ENCODE peak calls at places on chromosomes 7 and 10, in four cellular contexts. K, R, M and B are unnamed samples.

GRCh38 chr7:141585592-141586510 is 34.6 kb downstream of the AGK start:
- DNase-seq in K (peak), R (no peak), M (no peak), B (peak)

GRCh38 chr7:20199015-20199737 is 18.0 kb downstream of the MACC1 start:
- DNase-seq in K (peak), R (no peak), M (peak), B (no peak)

GRCh38 chr7:68938151-68938550 is 660.1 kb upstream of the AUTS2 start:
- DNase-seq in K (no peak), R (no peak), M (no peak), B (no peak)

GRCh38 chr10:132636358-132636757 is 98.8 kb downstream of the INPP5A start:
- DNase-seq in K (no peak), R (no peak), M (no peak), B (no peak)

GRCh38 chr10:82813856-82814255 is 938.9 kb downstream of the NRG3 start:
- DNase-seq in K (no peak), R (no peak), M (no peak), B (peak)

GRCh38 chr10:87845624-87846377 is 17.5 kb downstream of the KLLN start:
- DNase-seq in K (peak), R (no peak), M (no peak), B (no peak)

GRCh38 chr7:47596502-47597202 is 14.7 kb upstream of the TNS3 start:
- DNase-seq in K (peak), R (no peak), M (no peak), B (peak)

GRCh38 chr10:132712698-132713232 is 73.2 kb downstream of the NKX6-2 start:
- DNase-seq in K (no peak), R (no peak), M (no peak), B (no peak)

GRCh38 chr10:75099952-75100763 is 11.3 kb upstream of the SAMD8 start:
- DNase-seq in K (peak), R (peak), M (peak), B (peak)

GRCh38 chr7:157292770-157293412 is 43.9 kb upstream of the DNAJB6 start:
- DNase-seq in K (peak), R (no peak), M (peak), B (no peak)

DNA sequence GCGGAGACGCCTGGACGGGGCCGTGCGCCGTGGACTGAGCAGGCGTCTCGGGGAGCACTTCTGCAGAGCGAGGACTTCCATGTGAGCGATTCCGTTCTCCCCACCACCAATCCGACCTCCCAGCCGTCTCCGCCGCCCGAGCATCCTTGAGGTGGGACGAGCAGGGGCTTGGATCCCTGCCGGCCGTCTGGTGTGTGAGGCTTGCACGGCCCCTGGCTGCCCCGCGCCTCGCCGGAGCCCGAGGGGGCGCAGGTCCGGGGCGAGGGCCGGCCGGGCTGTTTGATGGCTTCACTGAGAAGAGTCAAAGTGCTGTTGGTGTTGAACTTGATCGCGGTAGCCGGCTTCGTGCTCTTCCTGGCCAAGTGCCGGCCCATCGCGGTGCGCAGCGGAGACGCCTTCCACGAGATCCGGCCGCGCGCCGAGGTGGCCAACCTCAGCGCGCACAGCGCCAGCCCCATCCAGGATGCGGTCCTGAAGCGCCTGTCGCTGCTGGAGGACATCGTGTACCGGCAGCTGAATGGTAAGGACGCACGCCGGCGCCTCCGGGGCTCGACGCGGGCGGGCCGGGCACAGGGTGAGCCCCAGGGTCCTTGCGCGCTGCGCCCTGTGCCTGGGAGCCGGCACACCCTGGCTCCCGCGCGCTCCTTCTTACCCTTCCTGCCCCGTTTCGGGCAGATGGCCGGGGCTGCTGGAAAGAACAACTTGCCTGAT is 732 bp downstream of the GALNT17 start:
- DNase-seq in K (no peak), R (no peak), M (no peak), B (no peak)
- TF ChIP-seq MAFK in K (no peak), R (no peak), M (no peak), B (no peak)

GRCh38 chr7:2760098-2760889 is 72.3 kb downstream of the AMZ1 start:
- DNase-seq in K (peak), R (no peak), M (peak), B (peak)
- TF ChIP-seq HDAC2 in K (no peak), R (no peak), M (no peak), B (no peak)

GRCh38 chr7:150451097-150451793 is 815 bp downstream of the GIMAP8 start:
- DNase-seq in K (no peak), R (no peak), M (no peak), B (no peak)
- TF ChIP-seq MAFK in K (no peak), R (no peak), M (no peak), B (no peak)

GRCh38 chr10:35497909-35498308 is 107.2 kb upstream of the GJD4 start:
- DNase-seq in K (no peak), R (no peak), M (no peak), B (no peak)
- TF ChIP-seq HDAC2 in K (no peak), R (no peak), M (no peak), B (no peak)